ENCODE peak calls at places on chromosomes 16 and 17, in five cellular contexts. C, H, V, D and P are unnamed samples.

GRCh38 chr17:31579265-31579664 is 187.8 kb downstream of the RAB11FIP4 start:
- DNase-seq in C (no peak), H (peak; percentile 55), V (no peak), D (no peak), P (peak; percentile 45)

GRCh38 chr16:48659940-48660339 is 50.0 kb upstream of the N4BP1 start:
- DNase-seq in C (no peak), H (no peak), V (no peak), D (no peak), P (no peak)

GRCh38 chr17:46862949-46863348 is 11.6 kb downstream of the WNT9B start:
- DNase-seq in C (no peak), H (no peak), V (no peak), D (no peak), P (no peak)

GRCh38 chr17:36856921-36857381 is 80.3 kb upstream of the LHX1 start:
- DNase-seq in C (no peak), H (no peak), V (no peak), D (no peak), P (no peak)

GRCh38 chr17:74785096-74785980 is 9.2 kb upstream of the NAT9 start:
- DNase-seq in C (no peak), H (no peak), V (no peak), D (no peak), P (no peak)

GRCh38 chr17:62073993-62074392 is 8.9 kb upstream of the MED13 start:
- DNase-seq in C (no peak), H (no peak), V (no peak), D (no peak), P (no peak)

GRCh38 chr17:36937001-36937960 is at the start of gene LHX1:
- DNase-seq in C (no peak), H (no peak), V (no peak), D (peak; percentile 51), P (no peak)

GRCh38 chr17:45279898-45280297 is 18.0 kb upstream of the SPATA32 start:
- DNase-seq in C (no peak), H (no peak), V (peak; percentile 73), D (no peak), P (no peak)

GRCh38 chr17:80861360-80861861 is 130.2 kb upstream of the CHMP6 start:
- DNase-seq in C (no peak), H (no peak), V (peak; percentile 25), D (no peak), P (peak; percentile 31)

GRCh38 chr17:1130191-1130590 is 49.6 kb downstream of the ABR start:
- DNase-seq in C (no peak), H (no peak), V (peak; percentile 5), D (no peak), P (no peak)

GRCh38 chr16:50557046-50557445 is 8.8 kb downstream of the NKD1 start:
- DNase-seq in C (no peak), H (no peak), V (no peak), D (no peak), P (no peak)

GRCh38 chr17:49223517-49224197 is 6.9 kb downstream of the PHOSPHO1 start:
- DNase-seq in C (peak; percentile 67), H (peak; percentile 22), V (peak; percentile 64), D (peak; percentile 87), P (no peak)

GRCh38 chr17:40341808-40342574 is 22.5 kb downstream of the GJD3 start:
- DNase-seq in C (peak; percentile 70), H (peak; percentile 71), V (peak; percentile 90), D (peak; percentile 81), P (no peak)

GRCh38 chr17:16941643-16942042 is 30.3 kb downstream of the TNFRSF13B start:
- DNase-seq in C (peak; percentile 14), H (no peak), V (no peak), D (no peak), P (no peak)

GRCh38 chr17:1829189-1829578 is 518 bp downstream of the SMYD4 start:
- DNase-seq in C (peak; percentile 13), H (peak; percentile 14), V (no peak), D (peak; percentile 35), P (peak; percentile 19)

GRCh38 chr16:906296-906695 is 64.5 kb downstream of the LMF1 start:
- DNase-seq in C (no peak), H (no peak), V (peak; percentile 3), D (no peak), P (no peak)

GRCh38 chr17:74937064-74938051 is 1.7 kb downstream of the OTOP3 start:
- DNase-seq in C (no peak), H (no peak), V (no peak), D (no peak), P (no peak)

GRCh38 chr17:62664336-62665120 is 37.1 kb downstream of the MRC2 start:
- DNase-seq in C (no peak), H (no peak), V (no peak), D (no peak), P (no peak)

GRCh38 chr17:74779948-74780400 is 3.8 kb upstream of the NAT9 start:
- DNase-seq in C (no peak), H (no peak), V (peak; percentile 75), D (no peak), P (no peak)

GRCh38 chr16:81715358-81716196 is 63.5 kb upstream of the PLCG2 start:
- DNase-seq in C (no peak), H (no peak), V (no peak), D (no peak), P (no peak)

GRCh38 chr16:71687853-71688252 is 36.6 kb downstream of the PHLPP2 start:
- DNase-seq in C (no peak), H (no peak), V (no peak), D (no peak), P (no peak)

GRCh38 chr17:80826955-80827645 is 164.5 kb upstream of the CHMP6 start:
- DNase-seq in C (peak; percentile 96), H (peak; percentile 98), V (no peak), D (no peak), P (peak; percentile 97)